ENCODE peak calls at places on chromosomes 4 and X, in five cellular contexts. One of them, this sample, is unnamed.

GRCh38 chr4:154626793-154627484 is 14.5 kb upstream of the FGG start:
- DNase-seq in heart right ventricle: peak
- DNase-seq in heart left ventricle: peak
- DNase-seq in tibial nerve: peak
- DNase-seq in sigmoid colon: peak
- DNase-seq in this sample: no peak

GRCh38 chr4:185143596-185143969 is 517 bp downstream of the SLC25A4 start:
- DNase-seq in heart right ventricle: peak
- DNase-seq in tibial nerve: no peak
- DNase-seq in heart left ventricle: peak
- DNase-seq in sigmoid colon: peak
- DNase-seq in this sample: peak

GRCh38 chrX:109990582-109991276 is 12.2 kb upstream of the TMEM164 start:
- DNase-seq in sigmoid colon: no peak
- DNase-seq in heart right ventricle: no peak
- DNase-seq in heart left ventricle: no peak
- DNase-seq in tibial nerve: no peak
- DNase-seq in this sample: no peak

GRCh38 chr4:178781779-178782178 is 1339.5 kb upstream of the AGA start:
- DNase-seq in heart left ventricle: no peak
- DNase-seq in sigmoid colon: no peak
- DNase-seq in heart right ventricle: no peak
- DNase-seq in tibial nerve: no peak
- DNase-seq in this sample: no peak

GRCh38 chr4:27474691-27475090 is 614.0 kb downstream of the STIM2 start:
- DNase-seq in heart right ventricle: no peak
- DNase-seq in heart left ventricle: no peak
- DNase-seq in tibial nerve: no peak
- DNase-seq in sigmoid colon: no peak
- DNase-seq in this sample: no peak

GRCh38 chr4:102687373-102687981 is 73.3 kb downstream of the MANBA start:
- DNase-seq in tibial nerve: no peak
- DNase-seq in sigmoid colon: no peak
- DNase-seq in heart right ventricle: no peak
- DNase-seq in heart left ventricle: no peak
- DNase-seq in this sample: no peak

GRCh38 chr4:40418430-40419230 is 83.5 kb downstream of the CHRNA9 start:
- DNase-seq in tibial nerve: no peak
- DNase-seq in sigmoid colon: no peak
- DNase-seq in heart right ventricle: no peak
- DNase-seq in heart left ventricle: no peak
- DNase-seq in this sample: no peak

GRCh38 chr4:108763226-108763593 is 357 bp upstream of the ETNPPL start:
- DNase-seq in heart right ventricle: no peak
- DNase-seq in sigmoid colon: no peak
- DNase-seq in tibial nerve: no peak
- DNase-seq in heart left ventricle: no peak
- DNase-seq in this sample: no peak

GRCh38 chr4:15784959-15785634 is 7.0 kb downstream of the CD38 start:
- DNase-seq in tibial nerve: no peak
- DNase-seq in heart left ventricle: no peak
- DNase-seq in sigmoid colon: no peak
- DNase-seq in heart right ventricle: no peak
- DNase-seq in this sample: no peak

GRCh38 chr4:139866270-139866962 is 200.8 kb downstream of the MGST2 start:
- DNase-seq in tibial nerve: no peak
- DNase-seq in sigmoid colon: no peak
- DNase-seq in heart right ventricle: no peak
- DNase-seq in heart left ventricle: no peak
- DNase-seq in this sample: no peak

GRCh38 chrX:80812176-80812575 is 2.5 kb upstream of the BRWD3 start:
- DNase-seq in tibial nerve: peak
- DNase-seq in heart left ventricle: peak
- DNase-seq in heart right ventricle: no peak
- DNase-seq in sigmoid colon: no peak
- DNase-seq in this sample: no peak

GRCh38 chr4:139223682-139224317 is 46.8 kb upstream of the ELF2 start:
- DNase-seq in sigmoid colon: no peak
- DNase-seq in heart right ventricle: peak
- DNase-seq in tibial nerve: peak
- DNase-seq in heart left ventricle: peak
- DNase-seq in this sample: peak

GRCh38 chr4:6493668-6494304 is 21.4 kb upstream of the PPP2R2C start:
- DNase-seq in sigmoid colon: no peak
- DNase-seq in tibial nerve: no peak
- DNase-seq in heart left ventricle: no peak
- DNase-seq in heart right ventricle: no peak
- DNase-seq in this sample: no peak

GRCh38 chr4:3434891-3435683 is 6.7 kb upstream of the HGFAC start:
- DNase-seq in heart left ventricle: no peak
- DNase-seq in tibial nerve: no peak
- DNase-seq in heart right ventricle: peak
- DNase-seq in sigmoid colon: no peak
- DNase-seq in this sample: no peak

GRCh38 chr4:1512738-1513660 is 106.8 kb upstream of the NKX1-1 start:
- DNase-seq in heart right ventricle: peak
- DNase-seq in tibial nerve: no peak
- DNase-seq in heart left ventricle: peak
- DNase-seq in sigmoid colon: no peak
- DNase-seq in this sample: no peak

GRCh38 chrX:46573896-46574336 is 351 bp downstream of the CHST7 start:
- DNase-seq in tibial nerve: peak
- DNase-seq in sigmoid colon: peak
- DNase-seq in heart left ventricle: peak
- DNase-seq in heart right ventricle: peak
- DNase-seq in this sample: peak

GRCh38 chr4:186137193-186137792 is 32.8 kb downstream of the FAM149A start:
- DNase-seq in heart right ventricle: no peak
- DNase-seq in tibial nerve: no peak
- DNase-seq in sigmoid colon: no peak
- DNase-seq in heart left ventricle: no peak
- DNase-seq in this sample: no peak

GRCh38 chr4:168484626-168485025 is 4.3 kb upstream of the DDX60L start:
- DNase-seq in heart right ventricle: no peak
- DNase-seq in heart left ventricle: no peak
- DNase-seq in sigmoid colon: no peak
- DNase-seq in tibial nerve: no peak
- DNase-seq in this sample: no peak

GRCh38 chr4:111449657-111450056 is 695.6 kb upstream of the FAM241A start:
- DNase-seq in heart right ventricle: no peak
- DNase-seq in tibial nerve: no peak
- DNase-seq in heart left ventricle: no peak
- DNase-seq in sigmoid colon: no peak
- DNase-seq in this sample: no peak

GRCh38 chr4:139184129-139184528 is 7.1 kb upstream of the ELF2 start:
- DNase-seq in heart left ventricle: no peak
- DNase-seq in tibial nerve: no peak
- DNase-seq in sigmoid colon: no peak
- DNase-seq in heart right ventricle: no peak
- DNase-seq in this sample: no peak

GRCh38 chr4:22389240-22389871 is 126.5 kb downstream of the ADGRA3 start:
- DNase-seq in tibial nerve: peak
- DNase-seq in sigmoid colon: no peak
- DNase-seq in heart left ventricle: peak
- DNase-seq in heart right ventricle: no peak
- DNase-seq in this sample: peak

GRCh38 chr4:46270986-46271596 is 118.8 kb downstream of the GABRA2 start:
- DNase-seq in heart right ventricle: no peak
- DNase-seq in heart left ventricle: no peak
- DNase-seq in sigmoid colon: no peak
- DNase-seq in tibial nerve: peak
- DNase-seq in this sample: no peak

GRCh38 chr4:65669008-65669971 is 999 bp downstream of the EPHA5 start:
- DNase-seq in heart right ventricle: peak
- DNase-seq in sigmoid colon: peak
- DNase-seq in heart left ventricle: no peak
- DNase-seq in tibial nerve: no peak
- DNase-seq in this sample: no peak

GRCh38 chr4:103786014-103786413 is 66.2 kb upstream of the TACR3 start:
- DNase-seq in heart right ventricle: no peak
- DNase-seq in tibial nerve: no peak
- DNase-seq in heart left ventricle: no peak
- DNase-seq in sigmoid colon: no peak
- DNase-seq in this sample: no peak

GRCh38 chr4:17794730-17795129 is 13.3 kb upstream of the FAM184B start:
- DNase-seq in sigmoid colon: no peak
- DNase-seq in heart left ventricle: no peak
- DNase-seq in heart right ventricle: no peak
- DNase-seq in tibial nerve: no peak
- DNase-seq in this sample: no peak

GRCh38 chr4:183443609-183444148 is 757 bp upstream of the CDKN2AIP start:
- DNase-seq in heart right ventricle: no peak
- DNase-seq in sigmoid colon: peak
- DNase-seq in heart left ventricle: no peak
- DNase-seq in tibial nerve: no peak
- DNase-seq in this sample: peak

GRCh38 chrX:95945528-95945927 is 739.1 kb upstream of the DIAPH2 start:
- DNase-seq in heart left ventricle: no peak
- DNase-seq in tibial nerve: no peak
- DNase-seq in heart right ventricle: no peak
- DNase-seq in sigmoid colon: no peak
- DNase-seq in this sample: no peak

GRCh38 chr4:186760576-186760975 is 36.9 kb upstream of the FAT1 start:
- DNase-seq in heart left ventricle: no peak
- DNase-seq in heart right ventricle: no peak
- DNase-seq in sigmoid colon: no peak
- DNase-seq in tibial nerve: no peak
- DNase-seq in this sample: no peak

GRCh38 chrX:153880440-153880815 is 5.5 kb downstream of the L1CAM start:
- DNase-seq in sigmoid colon: no peak
- DNase-seq in tibial nerve: no peak
- DNase-seq in heart left ventricle: no peak
- DNase-seq in heart right ventricle: no peak
- DNase-seq in this sample: no peak

GRCh38 chr4:149292422-149293055 is 523.1 kb downstream of the IQCM start:
- DNase-seq in heart right ventricle: peak
- DNase-seq in heart left ventricle: peak
- DNase-seq in tibial nerve: no peak
- DNase-seq in sigmoid colon: no peak
- DNase-seq in this sample: peak

GRCh38 chr4:69742596-69742995 is 17.8 kb downstream of the SULT1B1 start:
- DNase-seq in sigmoid colon: no peak
- DNase-seq in heart right ventricle: no peak
- DNase-seq in heart left ventricle: no peak
- DNase-seq in tibial nerve: no peak
- DNase-seq in this sample: no peak

GRCh38 chr4:181319629-181320028 is 923.6 kb upstream of the TENM3 start:
- DNase-seq in tibial nerve: no peak
- DNase-seq in heart right ventricle: no peak
- DNase-seq in sigmoid colon: no peak
- DNase-seq in heart left ventricle: peak
- DNase-seq in this sample: no peak

DNA sequence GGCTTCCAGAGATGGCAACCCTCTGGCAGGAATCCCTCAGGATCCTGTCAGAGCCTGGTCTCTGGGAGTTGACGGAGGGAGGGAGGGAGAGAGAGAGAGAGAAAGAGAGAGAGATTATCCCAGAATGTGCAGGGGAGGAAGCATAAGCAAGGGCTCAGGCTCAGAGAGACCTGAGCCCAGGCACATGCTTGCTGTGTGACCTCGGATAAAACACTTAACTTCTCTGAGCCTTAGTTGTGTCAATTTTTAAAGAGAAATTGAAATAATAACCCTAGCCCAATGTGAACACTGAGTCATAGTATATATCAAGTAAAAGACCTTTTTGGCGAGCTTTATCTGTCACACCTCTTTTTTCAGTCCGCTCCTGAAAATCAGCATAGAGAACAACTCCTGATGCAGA is 473 bp upstream of the USP51 start:
- DNase-seq in heart left ventricle: no peak
- DNase-seq in sigmoid colon: no peak
- DNase-seq in tibial nerve: no peak
- DNase-seq in heart right ventricle: no peak
- DNase-seq in this sample: no peak
- H3K4me3 ChIP-seq in heart left ventricle: peak
- H3K4me3 ChIP-seq in sigmoid colon: peak
- H3K4me3 ChIP-seq in tibial nerve: peak
- H3K4me3 ChIP-seq in heart right ventricle: peak
- H3K4me3 ChIP-seq in this sample: peak

GRCh38 chrX:102517331-102517730 is 792 bp upstream of the TMSB15A start:
- DNase-seq in heart left ventricle: no peak
- DNase-seq in sigmoid colon: no peak
- DNase-seq in tibial nerve: no peak
- DNase-seq in heart right ventricle: no peak
- DNase-seq in this sample: no peak
- TF ChIP-seq CTCF in heart left ventricle: no peak
- TF ChIP-seq CTCF in sigmoid colon: no peak
- TF ChIP-seq CTCF in tibial nerve: no peak
- TF ChIP-seq CTCF in heart right ventricle: no peak
- TF ChIP-seq CTCF in this sample: peak

GRCh38 chrX:2628751-2629315 is 62.3 kb upstream of the CD99 start:
- DNase-seq in heart right ventricle: no peak
- DNase-seq in sigmoid colon: no peak
- DNase-seq in tibial nerve: no peak
- DNase-seq in heart left ventricle: no peak
- DNase-seq in this sample: no peak
- H3K4me3 ChIP-seq in heart right ventricle: no peak
- H3K4me3 ChIP-seq in sigmoid colon: no peak
- H3K4me3 ChIP-seq in tibial nerve: no peak
- H3K4me3 ChIP-seq in heart left ventricle: no peak
- H3K4me3 ChIP-seq in this sample: no peak

DNA sequence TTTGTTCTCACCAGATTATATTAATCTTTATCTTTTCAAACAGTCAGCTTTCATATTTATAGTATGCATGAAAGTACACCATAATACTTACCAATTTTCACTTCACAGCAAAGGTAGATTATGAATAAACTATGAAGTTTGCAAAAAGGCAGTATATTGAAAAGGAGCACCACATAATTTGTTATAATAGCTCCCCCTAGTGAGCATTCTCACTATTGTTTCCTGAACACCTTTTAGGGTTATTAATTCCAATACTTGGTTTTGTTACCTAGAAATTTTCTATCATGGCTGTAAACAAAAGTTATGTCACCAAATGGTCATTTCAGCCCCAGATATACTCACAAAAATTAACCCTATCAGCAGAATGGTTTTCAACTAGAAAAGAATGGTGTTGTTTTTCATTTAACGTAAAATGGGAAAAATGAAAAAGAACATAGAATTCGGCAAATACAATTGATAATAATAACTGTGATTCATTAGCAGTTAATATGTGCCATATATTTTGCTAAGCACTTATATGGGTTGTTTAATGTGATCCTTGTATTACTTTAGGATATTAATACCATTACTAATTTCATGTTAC is 30.2 kb upstream of the NKX6-1 start:
- DNase-seq in tibial nerve: no peak
- DNase-seq in heart left ventricle: no peak
- DNase-seq in heart right ventricle: no peak
- DNase-seq in sigmoid colon: no peak
- DNase-seq in this sample: no peak
- TF ChIP-seq CTCF in tibial nerve: peak
- TF ChIP-seq CTCF in heart left ventricle: peak
- TF ChIP-seq CTCF in heart right ventricle: peak
- TF ChIP-seq CTCF in sigmoid colon: peak
- TF ChIP-seq CTCF in this sample: peak

DNA sequence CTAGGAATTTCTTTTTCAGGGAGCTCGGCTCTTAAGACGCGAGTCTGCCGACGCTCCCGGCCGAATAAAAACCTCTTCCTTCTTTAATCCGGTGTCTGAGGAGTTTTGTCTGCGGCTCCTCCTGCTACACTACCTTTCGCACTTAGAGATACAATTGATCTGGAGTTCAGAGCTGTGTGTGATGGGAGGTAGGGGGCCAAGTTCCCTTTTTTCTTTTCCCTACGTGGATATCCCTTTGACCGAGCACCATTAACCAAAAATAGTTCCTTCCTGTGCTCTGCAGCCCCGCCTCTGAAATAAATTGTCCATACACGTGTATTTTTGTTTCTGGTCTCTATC is 574 bp upstream of the PGM2 start:
- DNase-seq in tibial nerve: no peak
- DNase-seq in heart left ventricle: no peak
- DNase-seq in heart right ventricle: no peak
- DNase-seq in sigmoid colon: no peak
- DNase-seq in this sample: no peak
- H3K4me3 ChIP-seq in tibial nerve: peak
- H3K4me3 ChIP-seq in heart left ventricle: peak
- H3K4me3 ChIP-seq in heart right ventricle: peak
- H3K4me3 ChIP-seq in sigmoid colon: peak
- H3K4me3 ChIP-seq in this sample: peak